ENCODE peak calls at places on chromosomes 3 and 15, in ten cellular contexts. H is stimulated activated CD4-positive, alpha-beta T cell treated with anti-CD3 and anti-CD28 coated beads, TNF-alpha, amount 100 ng/mL, for 4 hours; M is neural crest cell; G is CD4-positive, alpha-beta memory T cell; V is GM06990; C is frontal cortex; K is AG08395; P is SK-N-MC; Q is endothelial cell; X is CD4-positive, CD25-positive, alpha-beta regulatory T cell. E is an unnamed sample.

GRCh38 chr15:56460046-56460445 is 4.9 kb downstream of the MNS1 start:
- DNase-seq in X (no peak), P (no peak), K (no peak), Q (no peak), M (no peak), H (no peak), G (no peak), V (no peak), C (no peak), E (no peak)

GRCh38 chr15:70701891-70702568 is 61.3 kb downstream of the UACA start:
- DNase-seq in Q (no peak), K (peak; percentile 17), G (no peak), H (no peak), C (no peak), X (no peak), P (no peak), V (no peak), M (no peak), E (peak; percentile 63)

GRCh38 chr3:11096266-11097135 is 57.8 kb upstream of the HRH1 start:
- DNase-seq in C (peak; percentile 36), K (peak; percentile 95), V (no peak), Q (peak; percentile 28), H (peak; percentile 67), M (peak; percentile 38), P (no peak), X (peak; percentile 18), G (no peak), E (peak; percentile 79)

GRCh38 chr3:140223631-140224030 is 288.6 kb downstream of the CLSTN2 start:
- DNase-seq in Q (no peak), K (no peak), G (no peak), P (no peak), X (no peak), M (no peak), H (no peak), V (no peak), C (no peak), E (no peak)

GRCh38 chr3:195760345-195760983 is 39.7 kb downstream of the MUC20 start:
- DNase-seq in G (no peak), M (no peak), C (no peak), K (no peak), X (no peak), P (no peak), Q (no peak), H (no peak), V (no peak), E (no peak)

GRCh38 chr3:94336076-94336741 is 273.3 kb downstream of the NSUN3 start:
- DNase-seq in G (no peak), Q (peak; percentile 12), H (no peak), P (peak; percentile 1), X (no peak), V (no peak), C (no peak), M (peak; percentile 4), K (peak; percentile 2), E (peak; percentile 18)

GRCh38 chr3:194740859-194741486 is 55.3 kb downstream of the FAM43A start:
- DNase-seq in G (no peak), Q (peak; percentile 32), C (no peak), X (no peak), H (no peak), V (no peak), M (no peak), P (no peak), K (no peak), E (peak; percentile 40)

GRCh38 chr15:69529141-69529540 is 76.5 kb downstream of the RPLP1 start:
- DNase-seq in K (no peak), Q (no peak), P (no peak), M (no peak), V (no peak), X (no peak), G (no peak), H (no peak), C (no peak), E (no peak)

GRCh38 chr3:185764168-185764988 is 60.5 kb downstream of the IGF2BP2 start:
- DNase-seq in K (peak; percentile 25), V (no peak), C (no peak), X (no peak), Q (no peak), G (no peak), H (no peak), M (peak; percentile 38), P (no peak), E (no peak)

GRCh38 chr15:48393650-48394049 is 62.4 kb downstream of the DUT start:
- DNase-seq in P (no peak), K (no peak), C (no peak), V (no peak), Q (no peak), G (no peak), X (no peak), H (no peak), M (no peak), E (no peak)

GRCh38 chr3:50189274-50189673 is 2.1 kb upstream of the GNAT1 start:
- DNase-seq in P (no peak), G (no peak), K (peak; percentile 92), Q (peak; percentile 76), C (peak; percentile 73), X (peak; percentile 54), M (peak; percentile 51), V (no peak), H (no peak), E (peak; percentile 79)

GRCh38 chr3:11553436-11554235 is 90.1 kb downstream of the VGLL4 start:
- DNase-seq in K (no peak), P (no peak), Q (no peak), V (no peak), G (no peak), X (no peak), M (no peak), H (no peak), C (no peak), E (no peak)

GRCh38 chr15:60667925-60668324 is 189.0 kb upstream of the ICE2 start:
- DNase-seq in M (no peak), Q (no peak), P (no peak), H (no peak), X (no peak), V (no peak), C (no peak), G (no peak), K (no peak), E (no peak)

GRCh38 chr3:50028336-50028735 is 60.4 kb upstream of the RBM5 start:
- DNase-seq in C (no peak), G (no peak), K (peak; percentile 62), H (no peak), X (no peak), M (no peak), V (no peak), P (no peak), Q (no peak), E (peak; percentile 21)

GRCh38 chr3:58560771-58561311 is 16.4 kb downstream of the FAM107A start:
- DNase-seq in V (no peak), H (no peak), Q (peak; percentile 39), K (peak; percentile 93), M (no peak), G (no peak), C (no peak), P (no peak), X (no peak), E (peak; percentile 98)

GRCh38 chr3:124565013-124565412 is 165.2 kb upstream of the UMPS start:
- DNase-seq in X (peak; percentile 55), H (no peak), V (no peak), K (peak; percentile 79), C (peak; percentile 59), G (peak; percentile 50), M (peak; percentile 79), Q (peak; percentile 77), P (peak; percentile 77), E (peak; percentile 57)

GRCh38 chr15:40291088-40291574 is 8.3 kb upstream of the ANKRD63 start:
- DNase-seq in M (peak; percentile 55), V (no peak), Q (peak; percentile 55), C (no peak), H (no peak), X (no peak), G (no peak), P (no peak), K (peak; percentile 74), E (peak; percentile 19)

GRCh38 chr3:6025032-6025431 is 835.9 kb upstream of the GRM7 start:
- DNase-seq in Q (no peak), K (no peak), P (no peak), X (no peak), H (no peak), M (no peak), C (no peak), V (no peak), G (no peak), E (no peak)

GRCh38 chr3:106542101-106542769 is 673.4 kb upstream of the CBLB start:
- DNase-seq in P (no peak), M (no peak), C (no peak), V (no peak), K (peak; percentile 26), G (no peak), Q (no peak), X (no peak), H (no peak), E (peak; percentile 16)

GRCh38 chr3:46350262-46350565 is 3.7 kb upstream of the CCR2 start:
- DNase-seq in H (no peak), C (no peak), K (no peak), Q (no peak), V (no peak), X (no peak), M (no peak), P (no peak), G (no peak), E (no peak)